ENCODE peak calls at places on chromosomes 7 and 10, in five cellular contexts. C, L, H, Y and R are unnamed samples.

GRCh38 chr10:12241810-12242529 is 46.0 kb downstream of the CDC123 start:
- DNase-seq in C (peak; percentile 55), L (no peak), H (no peak), Y (no peak), R (no peak)

GRCh38 chr10:74189999-74190421 is 39.0 kb downstream of the ADK start:
- DNase-seq in C (no peak), L (no peak), H (no peak), Y (no peak), R (peak; percentile 90)

GRCh38 chr7:107995184-107996071 is 7.5 kb downstream of the LAMB1 start:
- DNase-seq in C (no peak), L (no peak), H (no peak), Y (peak; percentile 44), R (peak; percentile 78)

GRCh38 chr10:102335184-102335583 is 60.3 kb upstream of the NFKB2 start:
- DNase-seq in C (peak; percentile 36), L (no peak), H (peak; percentile 60), Y (no peak), R (peak; percentile 56)

GRCh38 chr10:132607961-132608495 is 70.4 kb downstream of the INPP5A start:
- DNase-seq in C (peak; percentile 11), L (no peak), H (no peak), Y (no peak), R (no peak)

GRCh38 chr7:145168879-145169278 is 333.0 kb upstream of the TPK1 start:
- DNase-seq in C (no peak), L (no peak), H (no peak), Y (no peak), R (no peak)

GRCh38 chr10:114791768-114792167 is 29.8 kb upstream of the FHIP2A start:
- DNase-seq in C (no peak), L (no peak), H (no peak), Y (no peak), R (no peak)

GRCh38 chr10:121935702-121936101 is 7.9 kb upstream of the ATE1 start:
- DNase-seq in C (no peak), L (no peak), H (no peak), Y (no peak), R (peak; percentile 46)

GRCh38 chr10:79137826-79138225 is 69.1 kb downstream of the ZMIZ1 start:
- DNase-seq in C (peak; percentile 56), L (no peak), H (peak; percentile 65), Y (no peak), R (no peak)